ENCODE peak calls at places on chromosomes 5 and 9, in six cellular contexts. T is left ventricle myocardium inferior, F is body of pancreas, I is cardiac fibroblast, J is colonic mucosa, O is fibroblast of villous mesenchyme. N is an unnamed sample.

GRCh38 chr5:107402881-107403280 is 267.9 kb downstream of the EFNA5 start:
- DNase-seq in T (no peak), F (no peak), I (no peak), J (no peak), O (no peak), N (no peak)

GRCh38 chr5:17951392-17952169 is 317.3 kb downstream of the TAF11L14 start:
- DNase-seq in T (no peak), F (no peak), I (no peak), J (no peak), O (no peak), N (no peak)

GRCh38 chr9:127178646-127179632 is 56.5 kb upstream of the ANGPTL2 start:
- DNase-seq in T (no peak), F (peak), I (no peak), J (peak), O (peak), N (peak)

GRCh38 chr9:93022721-93023520 is 35.6 kb upstream of the SUSD3 start:
- DNase-seq in T (no peak), F (no peak), I (no peak), J (no peak), O (no peak), N (no peak)

GRCh38 chr5:14472986-14473567 is 108.5 kb upstream of the OTULINL start:
- DNase-seq in T (no peak), F (no peak), I (no peak), J (no peak), O (no peak), N (no peak)

GRCh38 chr5:158127536-158127935 is 268.6 kb upstream of the CLINT1 start:
- DNase-seq in T (no peak), F (peak), I (no peak), J (no peak), O (no peak), N (no peak)

GRCh38 chr9:12640021-12640587 is 53.1 kb upstream of the TYRP1 start:
- DNase-seq in T (no peak), F (peak), I (peak), J (no peak), O (peak), N (peak)

GRCh38 chr5:112995764-112996618 is 19.4 kb downstream of the DCP2 start:
- DNase-seq in T (peak), F (peak), I (peak), J (peak), O (peak), N (peak)

GRCh38 chr5:40429258-40430111 is 250.2 kb upstream of the PTGER4 start:
- DNase-seq in T (peak), F (no peak), I (peak), J (no peak), O (peak), N (no peak)

GRCh38 chr9:130172161-130172857 is at the start of gene NCS1:
- DNase-seq in T (peak), F (peak), I (peak), J (peak), O (peak), N (peak)

GRCh38 chr9:19127881-19128719 is 808 bp upstream of the PLIN2 start:
- DNase-seq in T (peak), F (peak), I (peak), J (peak), O (peak), N (no peak)

GRCh38 chr5:109767184-109767995 is 77.7 kb downstream of the MAN2A1 start:
- DNase-seq in T (no peak), F (no peak), I (no peak), J (no peak), O (no peak), N (no peak)

GRCh38 chr5:140571105-140571504 is 6.5 kb downstream of the SLC35A4 start:
- DNase-seq in T (peak), F (no peak), I (no peak), J (no peak), O (no peak), N (no peak)

GRCh38 chr5:174622067-174622466 is 102.3 kb upstream of the MSX2 start:
- DNase-seq in T (no peak), F (no peak), I (no peak), J (no peak), O (no peak), N (no peak)

GRCh38 chr9:61665829-61666228 is 476.0 kb downstream of the SPATA31A7 start:
- DNase-seq in T (no peak), F (no peak), I (no peak), J (no peak), O (no peak), N (no peak)

GRCh38 chr9:136661641-136662325 is 933 bp upstream of the EGFL7 start:
- DNase-seq in T (no peak), F (no peak), I (no peak), J (no peak), O (no peak), N (no peak)
- H3K4me3 ChIP-seq in T (peak), F (no peak), I (no peak), J (no peak), O (no peak), N (no peak)

DNA sequence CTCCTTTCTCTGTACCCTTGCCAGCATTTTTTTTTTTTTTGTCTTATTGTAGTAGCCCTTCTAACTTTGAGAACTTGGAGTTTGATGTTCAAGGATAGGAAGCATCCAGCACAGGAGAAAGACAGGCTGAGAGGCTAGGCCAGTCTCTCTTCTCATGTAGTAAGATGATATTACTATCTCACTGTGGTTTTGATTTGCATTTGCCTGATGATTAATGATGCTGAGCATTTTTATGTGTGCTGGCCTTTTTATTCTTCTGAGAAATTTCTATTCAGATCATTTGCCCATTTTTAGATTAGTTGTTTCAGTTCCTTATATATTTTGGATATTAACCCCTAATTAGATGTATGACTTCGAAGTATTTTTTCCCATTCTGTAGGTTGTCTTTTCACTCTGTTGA is 592.4 kb upstream of the ZNF608 start:
- DNase-seq in T (no peak), F (no peak), I (no peak), J (no peak), O (no peak), N (no peak)
- TF ChIP-seq CTCF in T (no peak), F (no peak), I (no peak), J (no peak), O (no peak), N (no peak)

GRCh38 chr9:107284636-107285035 is 1.6 kb downstream of the RAD23B start:
- DNase-seq in T (no peak), F (no peak), I (no peak), J (no peak), O (no peak), N (no peak)

GRCh38 chr9:107285292-107285691 is 2.2 kb downstream of the RAD23B start:
- DNase-seq in T (no peak), F (no peak), I (no peak), J (no peak), O (no peak), N (no peak)

GRCh38 chr9:107283621-107284616 is 840 bp downstream of the RAD23B start:
- DNase-seq in T (peak), F (peak), I (peak), J (peak), O (peak), N (peak)

GRCh38 chr9:107288701-107289100 is 5.6 kb downstream of the RAD23B start:
- DNase-seq in T (no peak), F (no peak), I (no peak), J (no peak), O (peak), N (no peak)

DNA sequence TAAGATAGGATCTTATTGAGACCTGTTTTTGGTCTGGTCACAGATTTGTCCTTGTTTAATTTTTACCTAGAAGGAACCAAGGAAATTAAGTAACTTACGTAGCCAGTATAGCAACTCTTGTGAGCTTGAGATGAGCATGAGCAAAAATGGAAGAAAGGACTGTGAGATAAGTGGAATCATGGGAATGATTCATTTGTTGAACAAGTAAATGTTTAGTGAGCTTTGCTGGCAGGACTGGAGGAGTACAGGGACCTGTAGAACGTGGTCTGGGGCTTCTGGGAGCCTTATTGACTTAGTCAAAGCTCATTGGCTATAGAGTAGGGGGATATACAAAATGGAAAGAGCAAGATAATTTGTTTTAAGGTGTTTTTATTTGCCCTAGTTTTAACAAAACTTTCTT is 3.0 kb downstream of the RAD23B start:
- DNase-seq in T (no peak), F (peak), I (no peak), J (no peak), O (peak), N (no peak)
- H3K4me3 ChIP-seq in T (peak), F (no peak), I (no peak), J (peak), O (peak), N (peak)

GRCh38 chr5:171770153-171770552 is 15.5 kb upstream of the SMIM23 start:
- DNase-seq in T (no peak), F (no peak), I (no peak), J (no peak), O (no peak), N (no peak)
- TF ChIP-seq CTCF in T (no peak), F (no peak), I (no peak), J (no peak), O (no peak), N (no peak)

GRCh38 chr5:149015561-149015960 is 47.3 kb downstream of the SH3TC2 start:
- DNase-seq in T (no peak), F (no peak), I (peak), J (no peak), O (no peak), N (no peak)
- H3K4me3 ChIP-seq in T (no peak), F (no peak), I (no peak), J (no peak), O (no peak), N (no peak)

DNA sequence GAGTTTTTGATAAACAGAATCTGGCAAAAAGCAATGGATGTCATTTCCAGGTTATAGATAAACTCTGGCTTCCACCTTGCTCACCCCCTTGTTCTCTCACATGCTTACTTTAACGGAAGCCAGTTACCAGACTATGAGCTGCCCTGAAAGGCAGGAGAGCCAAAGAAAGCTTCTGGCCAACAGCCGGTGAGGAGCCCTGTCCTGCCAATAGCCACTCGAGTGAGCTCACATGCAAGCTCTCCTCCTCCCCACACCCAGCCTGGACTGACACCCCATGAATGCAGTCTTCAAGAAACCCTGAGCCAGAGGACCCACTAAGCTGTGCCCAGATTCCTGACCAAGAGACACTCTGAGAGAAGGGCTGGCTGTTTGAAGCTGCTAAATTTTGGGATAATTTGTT is 14.4 kb upstream of the SMIM15 start:
- DNase-seq in T (no peak), F (no peak), I (no peak), J (no peak), O (no peak), N (no peak)
- TF ChIP-seq CTCF in T (no peak), F (no peak), I (no peak), J (no peak), O (no peak), N (no peak)

GRCh38 chr5:132268698-132269551 is 11.4 kb downstream of the PDLIM4 start:
- DNase-seq in T (no peak), F (no peak), I (peak), J (no peak), O (peak), N (peak)

GRCh38 chr5:132271251-132272246 is 14.1 kb downstream of the PDLIM4 start:
- DNase-seq in T (no peak), F (peak), I (no peak), J (peak), O (no peak), N (no peak)

GRCh38 chr5:132270345-132270685 is 12.8 kb downstream of the PDLIM4 start:
- DNase-seq in T (no peak), F (no peak), I (no peak), J (peak), O (no peak), N (no peak)

GRCh38 chr5:132270706-132271105 is 13.2 kb downstream of the PDLIM4 start:
- DNase-seq in T (no peak), F (no peak), I (no peak), J (peak), O (no peak), N (no peak)

DNA sequence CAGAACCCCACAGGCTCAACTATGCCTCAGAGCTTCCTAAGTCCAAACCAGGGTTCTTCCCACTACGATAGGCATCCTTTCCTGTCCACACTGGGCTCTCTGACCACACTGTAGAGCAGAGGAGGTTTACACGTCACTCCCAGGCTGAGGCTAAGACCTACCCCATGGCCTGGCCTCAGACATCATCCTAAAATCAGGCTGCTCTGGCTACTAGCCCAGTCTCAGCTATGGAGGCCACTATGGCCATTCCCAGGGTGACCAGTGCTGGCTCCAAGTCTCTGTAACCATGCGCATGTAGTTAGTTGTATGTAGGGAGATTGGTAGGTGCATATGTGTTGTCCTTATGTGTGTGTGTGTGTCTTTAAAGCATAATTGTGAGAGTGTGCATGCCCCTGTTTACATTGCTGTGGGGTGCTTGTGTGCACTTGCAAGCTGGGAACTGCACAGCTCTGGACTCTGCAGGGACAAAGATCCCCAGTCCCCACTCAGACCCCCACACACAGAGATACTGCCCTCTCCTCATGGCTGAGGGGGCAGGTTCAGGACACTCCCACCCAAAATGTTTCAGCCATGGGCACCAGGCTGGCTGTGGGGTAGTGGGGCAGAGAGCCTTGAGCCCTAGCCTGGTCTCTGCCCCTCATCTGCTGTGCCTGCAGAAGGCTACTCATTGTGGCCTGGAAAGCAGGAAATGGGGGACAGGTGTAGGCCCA is 12.3 kb downstream of the PDLIM4 start:
- DNase-seq in T (no peak), F (no peak), I (no peak), J (peak), O (peak), N (peak)
- H3K4me3 ChIP-seq in T (no peak), F (no peak), I (no peak), J (no peak), O (no peak), N (no peak)

GRCh38 chr5:142171270-142171669 is 62.7 kb downstream of the NDFIP1 start:
- DNase-seq in T (no peak), F (no peak), I (no peak), J (no peak), O (no peak), N (no peak)
- TF ChIP-seq CTCF in T (no peak), F (no peak), I (no peak), J (no peak), O (no peak), N (no peak)

GRCh38 chr5:111755264-111755941 is 1.6 kb downstream of the NREP start:
- DNase-seq in T (no peak), F (no peak), I (peak), J (no peak), O (no peak), N (no peak)

GRCh38 chr5:111755942-111756353 is 1.0 kb downstream of the NREP start:
- DNase-seq in T (no peak), F (no peak), I (peak), J (no peak), O (peak), N (peak)

GRCh38 chr5:111756701-111757581 is at the start of gene NREP:
- DNase-seq in T (peak), F (peak), I (peak), J (peak), O (peak), N (peak)

GRCh38 chr5:111752426-111752965 is 4.5 kb downstream of the NREP start:
- DNase-seq in T (no peak), F (no peak), I (peak), J (no peak), O (no peak), N (no peak)

DNA sequence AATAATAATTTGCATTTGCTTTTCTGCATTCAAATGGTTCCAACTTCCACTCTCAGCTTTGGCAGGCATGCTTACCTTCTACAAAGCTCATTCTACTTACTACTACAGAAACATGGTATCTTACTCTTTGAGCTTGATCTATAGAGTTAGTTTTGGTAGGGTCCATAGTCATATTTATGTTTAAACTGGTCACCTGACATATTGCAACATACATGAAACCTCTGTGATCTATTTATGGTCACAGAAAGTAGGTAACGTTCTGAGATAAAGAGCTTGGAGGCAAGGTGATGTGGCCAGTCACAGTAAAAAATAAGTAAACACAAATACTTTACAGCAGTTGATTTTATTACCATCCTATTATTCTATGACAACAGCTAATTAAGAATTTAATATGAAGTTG is 2.8 kb downstream of the NREP start:
- DNase-seq in T (no peak), F (no peak), I (no peak), J (no peak), O (no peak), N (no peak)
- H3K4me3 ChIP-seq in T (peak), F (no peak), I (no peak), J (no peak), O (peak), N (peak)

DNA sequence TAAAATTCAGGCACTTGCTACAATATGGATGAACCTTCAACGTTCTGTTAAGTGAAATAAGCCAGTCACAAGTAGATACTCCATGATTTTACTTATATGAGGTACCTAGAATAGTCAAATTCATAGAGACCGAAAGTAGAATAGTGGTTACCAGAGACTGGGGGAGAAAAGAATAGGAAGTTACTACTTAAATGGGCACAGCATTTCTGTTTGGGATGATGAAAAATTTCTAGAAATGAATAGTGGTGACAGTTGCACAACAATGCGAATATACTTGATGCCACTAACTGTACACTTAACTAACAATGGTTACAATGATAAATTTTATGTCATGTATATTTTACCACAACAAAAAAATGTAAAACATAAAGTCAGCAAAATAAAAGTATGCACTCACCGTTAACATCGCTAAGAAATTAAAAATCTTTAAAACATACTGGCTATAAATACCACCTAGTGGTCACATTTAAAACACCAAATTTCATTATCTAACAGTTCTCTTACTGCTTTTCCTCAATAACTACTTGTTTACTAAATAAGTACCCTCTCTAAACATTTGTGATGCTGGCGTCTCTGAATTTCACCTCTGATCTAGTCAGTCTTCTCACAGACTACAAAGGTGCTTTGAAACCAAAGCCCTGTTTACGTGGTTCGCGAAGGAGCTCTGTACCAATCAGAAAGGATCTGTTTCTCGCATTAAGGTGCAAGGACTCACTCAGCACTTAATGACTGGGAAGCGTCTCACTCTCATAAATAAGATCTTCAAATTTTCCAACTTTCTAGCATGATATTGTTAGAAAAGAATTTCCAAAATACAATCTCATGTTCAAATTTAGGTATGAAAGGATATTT is 22.7 kb downstream of the KIF3A start:
- DNase-seq in T (no peak), F (no peak), I (peak), J (no peak), O (peak), N (peak)
- TF ChIP-seq CTCF in T (peak), F (peak), I (peak), J (peak), O (peak), N (peak)

N was measured in AG10803.